ENCODE peak calls at places on chromosome 2, in ten cellular contexts. One of them, this sample, is unnamed.

GRCh38 chr2:23283653-23284052 is 101.3 kb upstream of the KLHL29 start:
- DNase-seq in left ventricle myocardium inferior: no peak
- DNase-seq in cardiac muscle cell: peak; percentile 52
- DNase-seq in spleen: no peak
- DNase-seq in A549: peak; percentile 29
- DNase-seq in transverse colon: no peak
- DNase-seq in left lung: no peak
- DNase-seq in K562: no peak
- DNase-seq in PC-9: peak; percentile 58
- DNase-seq in Peyer's patch: no peak
- DNase-seq in this sample: no peak

GRCh38 chr2:68125821-68126220 is 31.9 kb upstream of the PNO1 start:
- DNase-seq in cardiac muscle cell: no peak
- DNase-seq in A549: no peak
- DNase-seq in left ventricle myocardium inferior: no peak
- DNase-seq in spleen: no peak
- DNase-seq in left lung: no peak
- DNase-seq in Peyer's patch: no peak
- DNase-seq in transverse colon: no peak
- DNase-seq in PC-9: no peak
- DNase-seq in K562: no peak
- DNase-seq in this sample: no peak

GRCh38 chr2:168311265-168311925 is 64.0 kb upstream of the STK39 start:
- DNase-seq in A549: no peak
- DNase-seq in Peyer's patch: no peak
- DNase-seq in cardiac muscle cell: no peak
- DNase-seq in PC-9: no peak
- DNase-seq in spleen: no peak
- DNase-seq in left ventricle myocardium inferior: no peak
- DNase-seq in left lung: no peak
- DNase-seq in K562: no peak
- DNase-seq in transverse colon: no peak
- DNase-seq in this sample: no peak

GRCh38 chr2:136305517-136306192 is 187.7 kb upstream of the CXCR4 start:
- DNase-seq in cardiac muscle cell: no peak
- DNase-seq in PC-9: no peak
- DNase-seq in Peyer's patch: no peak
- DNase-seq in left ventricle myocardium inferior: no peak
- DNase-seq in transverse colon: no peak
- DNase-seq in left lung: no peak
- DNase-seq in K562: no peak
- DNase-seq in A549: peak; percentile 10
- DNase-seq in spleen: no peak
- DNase-seq in this sample: no peak

GRCh38 chr2:208358758-208359631 is 47.6 kb upstream of the PTH2R start:
- DNase-seq in spleen: no peak
- DNase-seq in PC-9: no peak
- DNase-seq in transverse colon: no peak
- DNase-seq in A549: no peak
- DNase-seq in left lung: no peak
- DNase-seq in Peyer's patch: no peak
- DNase-seq in cardiac muscle cell: peak; percentile 35
- DNase-seq in left ventricle myocardium inferior: no peak
- DNase-seq in K562: no peak
- DNase-seq in this sample: no peak

GRCh38 chr2:6977095-6977777 is 60.0 kb downstream of the RNF144A start:
- DNase-seq in spleen: no peak
- DNase-seq in A549: peak; percentile 9
- DNase-seq in K562: no peak
- DNase-seq in left ventricle myocardium inferior: peak; percentile 78
- DNase-seq in PC-9: peak; percentile 53
- DNase-seq in transverse colon: peak; percentile 70
- DNase-seq in cardiac muscle cell: peak; percentile 66
- DNase-seq in Peyer's patch: no peak
- DNase-seq in left lung: no peak
- DNase-seq in this sample: no peak

GRCh38 chr2:133760366-133760765 is 192.1 kb upstream of the NCKAP5 start:
- DNase-seq in cardiac muscle cell: no peak
- DNase-seq in A549: no peak
- DNase-seq in left ventricle myocardium inferior: no peak
- DNase-seq in transverse colon: no peak
- DNase-seq in Peyer's patch: no peak
- DNase-seq in PC-9: no peak
- DNase-seq in spleen: no peak
- DNase-seq in K562: no peak
- DNase-seq in left lung: no peak
- DNase-seq in this sample: no peak

GRCh38 chr2:21070322-21071257 is 26.7 kb upstream of the APOB start:
- DNase-seq in transverse colon: no peak
- DNase-seq in A549: no peak
- DNase-seq in Peyer's patch: no peak
- DNase-seq in cardiac muscle cell: no peak
- DNase-seq in K562: no peak
- DNase-seq in PC-9: peak; percentile 40
- DNase-seq in left lung: no peak
- DNase-seq in left ventricle myocardium inferior: no peak
- DNase-seq in spleen: no peak
- DNase-seq in this sample: no peak

GRCh38 chr2:7572460-7572859 is 655.2 kb downstream of the RNF144A start:
- DNase-seq in Peyer's patch: no peak
- DNase-seq in spleen: no peak
- DNase-seq in PC-9: no peak
- DNase-seq in cardiac muscle cell: no peak
- DNase-seq in A549: no peak
- DNase-seq in transverse colon: no peak
- DNase-seq in left ventricle myocardium inferior: no peak
- DNase-seq in K562: no peak
- DNase-seq in left lung: no peak
- DNase-seq in this sample: peak; percentile 12

GRCh38 chr2:232229917-232230310 is 148.6 kb upstream of the ALPP start:
- DNase-seq in cardiac muscle cell: peak; percentile 46
- DNase-seq in spleen: no peak
- DNase-seq in K562: no peak
- DNase-seq in A549: no peak
- DNase-seq in transverse colon: no peak
- DNase-seq in left ventricle myocardium inferior: no peak
- DNase-seq in PC-9: no peak
- DNase-seq in Peyer's patch: no peak
- DNase-seq in left lung: no peak
- DNase-seq in this sample: no peak

GRCh38 chr2:232761301-232761907 is 15.0 kb downstream of the KCNJ13 start:
- DNase-seq in Peyer's patch: no peak
- DNase-seq in spleen: no peak
- DNase-seq in left ventricle myocardium inferior: no peak
- DNase-seq in A549: peak; percentile 69
- DNase-seq in PC-9: peak; percentile 71
- DNase-seq in left lung: no peak
- DNase-seq in transverse colon: peak; percentile 23
- DNase-seq in K562: peak; percentile 10
- DNase-seq in cardiac muscle cell: peak; percentile 56
- DNase-seq in this sample: peak; percentile 28

GRCh38 chr2:239339726-239340654 is 60.8 kb downstream of the HDAC4 start:
- DNase-seq in cardiac muscle cell: no peak
- DNase-seq in left ventricle myocardium inferior: no peak
- DNase-seq in Peyer's patch: no peak
- DNase-seq in K562: no peak
- DNase-seq in spleen: no peak
- DNase-seq in transverse colon: no peak
- DNase-seq in left lung: no peak
- DNase-seq in A549: no peak
- DNase-seq in PC-9: no peak
- DNase-seq in this sample: no peak

GRCh38 chr2:43323810-43324588 is 97.6 kb upstream of the ZFP36L2 start:
- DNase-seq in left lung: no peak
- DNase-seq in transverse colon: peak; percentile 20
- DNase-seq in spleen: no peak
- DNase-seq in A549: no peak
- DNase-seq in Peyer's patch: no peak
- DNase-seq in cardiac muscle cell: no peak
- DNase-seq in K562: no peak
- DNase-seq in PC-9: no peak
- DNase-seq in left ventricle myocardium inferior: peak; percentile 72
- DNase-seq in this sample: no peak

GRCh38 chr2:10039658-10040410 is 3.5 kb upstream of the KLF11 start:
- DNase-seq in spleen: no peak
- DNase-seq in cardiac muscle cell: no peak
- DNase-seq in Peyer's patch: no peak
- DNase-seq in left ventricle myocardium inferior: no peak
- DNase-seq in transverse colon: peak; percentile 42
- DNase-seq in K562: no peak
- DNase-seq in A549: no peak
- DNase-seq in PC-9: no peak
- DNase-seq in left lung: peak; percentile 34
- DNase-seq in this sample: no peak

GRCh38 chr2:109324859-109325258 is 195.9 kb downstream of the SH3RF3 start:
- DNase-seq in K562: no peak
- DNase-seq in transverse colon: peak; percentile 51
- DNase-seq in cardiac muscle cell: peak; percentile 98
- DNase-seq in PC-9: peak; percentile 79
- DNase-seq in left ventricle myocardium inferior: peak; percentile 73
- DNase-seq in Peyer's patch: no peak
- DNase-seq in A549: no peak
- DNase-seq in left lung: no peak
- DNase-seq in spleen: no peak
- DNase-seq in this sample: no peak

GRCh38 chr2:65437392-65438135 is 5.2 kb upstream of the SPRED2 start:
- DNase-seq in transverse colon: no peak
- DNase-seq in cardiac muscle cell: no peak
- DNase-seq in Peyer's patch: no peak
- DNase-seq in left lung: no peak
- DNase-seq in A549: no peak
- DNase-seq in left ventricle myocardium inferior: no peak
- DNase-seq in spleen: no peak
- DNase-seq in PC-9: peak; percentile 31
- DNase-seq in K562: no peak
- DNase-seq in this sample: no peak

GRCh38 chr2:225570000-225570399 is 170.5 kb downstream of the NYAP2 start:
- DNase-seq in left ventricle myocardium inferior: no peak
- DNase-seq in cardiac muscle cell: no peak
- DNase-seq in K562: no peak
- DNase-seq in Peyer's patch: no peak
- DNase-seq in PC-9: no peak
- DNase-seq in spleen: no peak
- DNase-seq in A549: no peak
- DNase-seq in transverse colon: no peak
- DNase-seq in left lung: no peak
- DNase-seq in this sample: no peak

GRCh38 chr2:225566798-225567197 is 167.3 kb downstream of the NYAP2 start:
- DNase-seq in PC-9: peak; percentile 62
- DNase-seq in K562: no peak
- DNase-seq in left ventricle myocardium inferior: no peak
- DNase-seq in cardiac muscle cell: no peak
- DNase-seq in left lung: no peak
- DNase-seq in A549: peak; percentile 19
- DNase-seq in spleen: no peak
- DNase-seq in transverse colon: no peak
- DNase-seq in Peyer's patch: no peak
- DNase-seq in this sample: no peak
- H3K27ac ChIP-seq in PC-9: no peak overlapping the region
- H3K27ac ChIP-seq in K562: no peak overlapping the region
- H3K27ac ChIP-seq in left ventricle myocardium inferior: no peak overlapping the region
- H3K27ac ChIP-seq in cardiac muscle cell: no peak overlapping the region
- H3K27ac ChIP-seq in left lung: no peak overlapping the region
- H3K27ac ChIP-seq in A549: no peak overlapping the region
- H3K27ac ChIP-seq in spleen: no peak overlapping the region
- H3K27ac ChIP-seq in transverse colon: no peak overlapping the region
- H3K27ac ChIP-seq in Peyer's patch: no peak overlapping the region
- H3K27ac ChIP-seq in this sample: no peak overlapping the region

GRCh38 chr2:183610724-183611123 is 486.5 kb downstream of the NUP35 start:
- DNase-seq in transverse colon: no peak
- DNase-seq in Peyer's patch: no peak
- DNase-seq in K562: no peak
- DNase-seq in PC-9: no peak
- DNase-seq in spleen: no peak
- DNase-seq in A549: no peak
- DNase-seq in cardiac muscle cell: no peak
- DNase-seq in left ventricle myocardium inferior: no peak
- DNase-seq in left lung: no peak
- DNase-seq in this sample: no peak
- TF ChIP-seq CTCF in transverse colon: no peak
- TF ChIP-seq CTCF in Peyer's patch: no peak
- TF ChIP-seq CTCF in K562: no peak
- TF ChIP-seq CTCF in PC-9: peak; percentile 19
- TF ChIP-seq CTCF in spleen: no peak
- TF ChIP-seq CTCF in A549: no peak
- TF ChIP-seq CTCF in cardiac muscle cell: no peak
- TF ChIP-seq CTCF in left ventricle myocardium inferior: no peak
- TF ChIP-seq CTCF in left lung: no peak
- TF ChIP-seq CTCF in this sample: no peak

GRCh38 chr2:160388464-160389263 is 104.9 kb downstream of the RBMS1 start:
- DNase-seq in left lung: no peak
- DNase-seq in left ventricle myocardium inferior: no peak
- DNase-seq in transverse colon: peak; percentile 32
- DNase-seq in K562: no peak
- DNase-seq in cardiac muscle cell: no peak
- DNase-seq in A549: no peak
- DNase-seq in spleen: peak; percentile 80
- DNase-seq in PC-9: no peak
- DNase-seq in Peyer's patch: no peak
- DNase-seq in this sample: peak; percentile 19
- H3K27ac ChIP-seq in left lung: peak overlapping the region; percentile 86
- H3K27ac ChIP-seq in left ventricle myocardium inferior: peak overlapping the region; percentile 92
- H3K27ac ChIP-seq in transverse colon: peak overlapping the region; percentile 85
- H3K27ac ChIP-seq in K562: no peak overlapping the region
- H3K27ac ChIP-seq in cardiac muscle cell: no peak overlapping the region
- H3K27ac ChIP-seq in A549: peak overlapping the region; percentile 74
- H3K27ac ChIP-seq in spleen: peak overlapping the region; percentile 54
- H3K27ac ChIP-seq in PC-9: no peak overlapping the region
- H3K27ac ChIP-seq in Peyer's patch: peak overlapping the region; percentile 53
- H3K27ac ChIP-seq in this sample: no peak overlapping the region

GRCh38 chr2:128714285-128714684 is 395.6 kb upstream of the HS6ST1 start:
- DNase-seq in spleen: no peak
- DNase-seq in A549: no peak
- DNase-seq in left lung: no peak
- DNase-seq in PC-9: no peak
- DNase-seq in Peyer's patch: no peak
- DNase-seq in K562: no peak
- DNase-seq in left ventricle myocardium inferior: no peak
- DNase-seq in transverse colon: no peak
- DNase-seq in cardiac muscle cell: no peak
- DNase-seq in this sample: no peak

GRCh38 chr2:128716371-128716770 is 397.7 kb upstream of the HS6ST1 start:
- DNase-seq in A549: no peak
- DNase-seq in cardiac muscle cell: no peak
- DNase-seq in spleen: no peak
- DNase-seq in PC-9: no peak
- DNase-seq in K562: no peak
- DNase-seq in Peyer's patch: no peak
- DNase-seq in left lung: no peak
- DNase-seq in transverse colon: no peak
- DNase-seq in left ventricle myocardium inferior: no peak
- DNase-seq in this sample: no peak

GRCh38 chr2:128715360-128715759 is 396.7 kb upstream of the HS6ST1 start:
- DNase-seq in spleen: no peak
- DNase-seq in cardiac muscle cell: no peak
- DNase-seq in PC-9: no peak
- DNase-seq in transverse colon: no peak
- DNase-seq in K562: no peak
- DNase-seq in left ventricle myocardium inferior: no peak
- DNase-seq in A549: no peak
- DNase-seq in Peyer's patch: no peak
- DNase-seq in left lung: no peak
- DNase-seq in this sample: no peak

GRCh38 chr2:128717758-128718710 is 399.4 kb upstream of the HS6ST1 start:
- DNase-seq in A549: no peak
- DNase-seq in left lung: no peak
- DNase-seq in PC-9: no peak
- DNase-seq in transverse colon: no peak
- DNase-seq in K562: no peak
- DNase-seq in Peyer's patch: no peak
- DNase-seq in spleen: no peak
- DNase-seq in cardiac muscle cell: no peak
- DNase-seq in left ventricle myocardium inferior: no peak
- DNase-seq in this sample: no peak

GRCh38 chr2:128714861-128715312 is 396.2 kb upstream of the HS6ST1 start:
- DNase-seq in left ventricle myocardium inferior: no peak
- DNase-seq in spleen: no peak
- DNase-seq in A549: no peak
- DNase-seq in left lung: no peak
- DNase-seq in transverse colon: no peak
- DNase-seq in K562: no peak
- DNase-seq in cardiac muscle cell: no peak
- DNase-seq in Peyer's patch: no peak
- DNase-seq in PC-9: no peak
- DNase-seq in this sample: no peak
- TF ChIP-seq CTCF in left ventricle myocardium inferior: peak; percentile 28
- TF ChIP-seq CTCF in spleen: no peak
- TF ChIP-seq CTCF in A549: no peak
- TF ChIP-seq CTCF in left lung: no peak
- TF ChIP-seq CTCF in transverse colon: no peak
- TF ChIP-seq CTCF in K562: peak; percentile 26
- TF ChIP-seq CTCF in cardiac muscle cell: peak; percentile 18
- TF ChIP-seq CTCF in Peyer's patch: no peak
- TF ChIP-seq CTCF in PC-9: peak; percentile 33
- TF ChIP-seq CTCF in this sample: no peak

This sample was measured in CD4-positive, alpha-beta T cell.